ENCODE peak calls at places on chromosomes 3 and 15, in four cellular contexts. N is CD8-positive, alpha-beta T cell; X is right atrium auricular region; H is fibroblast of the aortic adventitia. J is an unnamed sample.

GRCh38 chr3:71583569-71584215 is at the start of gene FOXP1:
- DNase-seq in N (peak; percentile 79), X (peak; percentile 78), H (peak; percentile 70), J (peak; percentile 63)

GRCh38 chr15:57376695-57377477 is 581 bp downstream of the CGNL1 start:
- DNase-seq in N (no peak), X (peak; percentile 72), H (peak; percentile 58), J (no peak)

GRCh38 chr15:88708256-88709054 is 69.6 kb downstream of the ISG20 start:
- DNase-seq in N (no peak), X (peak; percentile 68), H (no peak), J (peak; percentile 37)

GRCh38 chr15:63348392-63348791 is 33.3 kb downstream of the CA12 start:
- DNase-seq in N (no peak), X (peak; percentile 66), H (peak; percentile 83), J (peak; percentile 43)

GRCh38 chr15:86382341-86382740 is 302.7 kb downstream of the AGBL1 start:
- DNase-seq in N (no peak), X (no peak), H (no peak), J (no peak)

GRCh38 chr15:64288999-64289398 is 67.0 kb downstream of the CSNK1G1 start:
- DNase-seq in N (no peak), X (no peak), H (no peak), J (no peak)

GRCh38 chr15:25903024-25903581 is 40.0 kb upstream of the ATP10A start:
- DNase-seq in N (no peak), X (no peak), H (peak; percentile 64), J (no peak)

GRCh38 chr15:100186366-100186765 is 155.4 kb downstream of the ADAMTS17 start:
- DNase-seq in N (no peak), X (no peak), H (no peak), J (no peak)

GRCh38 chr3:126555795-126556636 is 2.7 kb downstream of the C3orf22 start:
- DNase-seq in N (no peak), X (peak; percentile 34), H (no peak), J (no peak)

GRCh38 chr3:188082040-188082439 is 71.9 kb upstream of the LPP start:
- DNase-seq in N (no peak), X (no peak), H (peak; percentile 64), J (peak; percentile 89)

GRCh38 chr3:102444101-102444500 is 9.3 kb downstream of the ZPLD1 start:
- DNase-seq in N (no peak), X (no peak), H (peak; percentile 56), J (peak; percentile 65)

GRCh38 chr3:11819146-11819545 is 27.5 kb downstream of the TAMM41 start:
- DNase-seq in N (no peak), X (no peak), H (no peak), J (no peak)

GRCh38 chr3:118781879-118782278 is 252.8 kb downstream of the IGSF11 start:
- DNase-seq in N (no peak), X (no peak), H (no peak), J (no peak)

GRCh38 chr3:142943870-142944269 is 19.6 kb downstream of the PAQR9 start:
- DNase-seq in N (no peak), X (no peak), H (no peak), J (no peak)

GRCh38 chr3:66220602-66221377 is at the start of gene SLC25A26:
- DNase-seq in N (peak; percentile 99), X (peak; percentile 95), H (peak; percentile 95), J (peak; percentile 95)
- TF ChIP-seq CTCF in N (no peak), X (no peak), H (no peak), J (no peak)

DNA sequence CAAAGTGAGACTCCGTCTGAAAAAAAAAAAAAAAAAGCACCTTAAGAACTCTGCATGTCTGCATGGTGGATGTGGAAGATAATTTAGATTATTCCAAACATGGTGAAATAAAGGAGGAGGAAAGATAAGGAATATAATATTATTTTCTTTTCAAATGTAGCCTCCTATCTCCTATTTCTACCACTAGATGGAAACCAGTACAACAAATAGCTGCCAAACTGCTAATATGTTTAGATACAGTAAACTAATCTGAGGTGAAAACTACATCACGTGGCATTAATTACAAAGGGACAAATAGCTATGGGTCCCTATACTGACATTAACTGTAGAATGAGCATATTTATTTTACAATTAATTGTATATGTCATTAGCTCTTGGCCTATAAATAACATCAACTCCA is 197.8 kb downstream of the TBC1D5 start:
- DNase-seq in N (no peak), X (no peak), H (peak; percentile 23), J (no peak)
- TF ChIP-seq CTCF in N (no peak), X (no peak), H (peak; percentile 46), J (peak; percentile 34)

GRCh38 chr15:74808840-74809229 is 3.8 kb upstream of the LMAN1L start:
- DNase-seq in N (no peak), X (no peak), H (no peak), J (no peak)
- TF ChIP-seq CTCF in N (no peak), X (no peak), H (peak; percentile 0), J (no peak)

DNA sequence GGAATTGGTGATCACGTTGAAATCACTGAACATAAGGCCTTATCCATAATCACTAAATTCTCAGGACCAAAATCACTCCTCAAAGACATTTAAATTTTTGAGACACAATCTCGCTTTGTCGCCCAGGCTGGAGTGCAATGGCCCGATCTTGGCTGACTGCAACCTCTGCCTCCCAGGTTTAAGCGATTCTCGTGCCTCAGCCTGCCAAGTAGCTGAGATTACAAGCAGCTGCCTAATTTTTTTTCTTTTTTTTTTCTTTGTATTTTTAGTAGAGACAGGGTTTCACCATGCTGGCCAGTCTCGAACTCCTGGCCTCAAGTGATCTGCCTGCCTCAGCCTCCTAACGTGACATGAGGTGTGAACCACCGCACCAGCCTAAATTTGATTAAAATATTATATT is 61.7 kb downstream of the PLOD2 start:
- DNase-seq in N (no peak), X (no peak), H (no peak), J (no peak)
- TF ChIP-seq CTCF in N (no peak), X (no peak), H (no peak), J (no peak)

GRCh38 chr3:106333911-106334618 is 465.3 kb upstream of the CBLB start:
- DNase-seq in N (peak; percentile 42), X (no peak), H (peak; percentile 59), J (peak; percentile 50)
- TF ChIP-seq CTCF in N (no peak), X (no peak), H (no peak), J (no peak)

DNA sequence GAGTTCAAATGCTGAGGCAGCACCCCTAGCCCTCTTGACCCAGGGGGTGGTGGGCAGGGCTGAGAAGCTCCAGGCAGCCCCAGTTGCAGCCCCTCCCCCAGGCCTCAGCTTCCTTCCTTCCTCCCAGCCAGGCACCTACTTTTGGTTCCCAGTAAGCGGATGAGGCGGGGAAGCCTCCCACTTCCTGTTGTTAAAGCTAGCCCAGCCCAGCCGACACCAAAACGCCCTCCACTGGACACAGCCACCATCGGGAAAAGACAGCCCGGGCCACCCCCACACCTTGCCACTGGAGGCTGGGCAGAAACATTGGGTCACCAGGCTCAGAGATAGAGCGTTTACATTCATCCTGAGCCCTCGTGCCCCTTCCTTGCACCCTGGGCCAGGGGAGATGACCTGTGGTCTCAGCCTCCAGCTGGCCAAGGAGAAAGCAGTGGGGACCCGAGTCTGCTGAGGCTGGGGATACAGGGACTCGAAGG is 3.5 kb downstream of the DUSP7 start:
- DNase-seq in N (peak; percentile 40), X (peak; percentile 94), H (peak; percentile 77), J (peak; percentile 88)
- TF ChIP-seq CTCF in N (no peak), X (peak; percentile 43), H (peak; percentile 59), J (peak; percentile 58)

DNA sequence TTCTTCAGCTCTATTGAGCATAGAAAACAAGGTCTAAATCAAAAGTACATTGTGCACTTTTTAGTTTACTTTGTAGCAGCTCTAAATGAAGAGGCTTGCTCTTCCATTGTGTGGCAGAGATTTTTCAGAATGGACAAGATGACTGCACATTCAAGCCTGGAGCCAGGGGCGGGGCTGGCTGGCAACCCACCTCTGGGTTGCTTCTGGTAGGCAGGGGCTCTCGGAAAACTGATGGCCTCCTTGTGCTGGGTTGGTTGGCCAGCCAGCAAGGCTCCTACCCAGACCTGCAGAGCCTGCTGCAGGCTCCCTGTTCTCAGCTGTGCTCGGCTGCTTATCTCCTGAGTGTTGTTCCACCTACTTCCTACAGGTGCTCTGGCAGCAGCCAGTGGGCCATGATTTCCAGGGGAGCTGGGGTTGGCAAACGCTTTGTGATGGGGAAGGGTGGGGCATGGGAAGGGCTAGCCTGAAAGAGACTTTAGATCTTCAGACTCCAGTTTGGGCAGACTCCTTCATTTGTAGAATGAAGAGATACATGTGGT is 8.8 kb downstream of the BSN start:
- DNase-seq in N (no peak), X (no peak), H (no peak), J (no peak)
- TF ChIP-seq CTCF in N (no peak), X (no peak), H (no peak), J (no peak)

DNA sequence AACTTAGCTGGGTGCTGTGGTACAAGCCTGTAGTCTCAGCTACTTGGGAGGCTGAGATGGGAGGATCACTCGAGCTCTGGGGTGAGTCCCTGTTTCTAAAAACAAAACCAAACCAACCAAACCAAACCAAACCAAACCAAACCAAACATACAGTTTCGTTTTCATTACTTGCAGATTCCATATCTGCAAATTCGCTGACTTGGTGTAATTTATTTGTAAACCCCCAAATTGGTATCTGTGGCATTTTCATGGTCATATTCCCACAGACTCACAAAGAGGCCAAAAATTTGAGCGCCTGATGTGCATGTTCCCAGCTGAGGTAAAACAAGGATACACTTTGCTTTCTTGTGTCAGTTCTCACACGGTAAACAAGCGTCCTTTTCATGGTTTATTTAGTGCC is 1138.3 kb downstream of the ROBO1 start:
- DNase-seq in N (no peak), X (no peak), H (no peak), J (no peak)
- TF ChIP-seq CTCF in N (no peak), X (no peak), H (no peak), J (no peak)

J was measured in fibroblast of villous mesenchyme.